ENCODE peak calls at places on chromosome 9, in four cellular contexts. One of them, this sample, is unnamed.

GRCh38 chr9:87614402-87614801 is 111.5 kb upstream of the CTSL start:
- DNase-seq in GM12878: no peak
- DNase-seq in HepG2: no peak
- DNase-seq in K562: no peak
- DNase-seq in this sample: no peak

GRCh38 chr9:128887914-128888350 is 6.0 kb downstream of the LRRC8A start:
- DNase-seq in HepG2: no peak
- DNase-seq in GM12878: no peak
- DNase-seq in K562: no peak
- DNase-seq in this sample: peak

GRCh38 chr9:131349522-131349880 is 44.4 kb upstream of the PRRC2B start:
- DNase-seq in GM12878: no peak
- DNase-seq in K562: no peak
- DNase-seq in HepG2: no peak
- DNase-seq in this sample: no peak

GRCh38 chr9:21965401-21965951 is 28.7 kb downstream of the CDKN2A start:
- DNase-seq in K562: no peak
- DNase-seq in GM12878: no peak
- DNase-seq in HepG2: peak
- DNase-seq in this sample: peak

GRCh38 chr9:129626079-129626943 is at the start of gene NTMT1:
- DNase-seq in K562: peak
- DNase-seq in GM12878: peak
- DNase-seq in HepG2: peak
- DNase-seq in this sample: peak

GRCh38 chr9:97109194-97109811 is 70.4 kb upstream of the CTSV start:
- DNase-seq in HepG2: peak
- DNase-seq in GM12878: peak
- DNase-seq in K562: peak
- DNase-seq in this sample: peak

GRCh38 chr9:105154723-105155191 is 89.7 kb upstream of the SLC44A1 start:
- DNase-seq in HepG2: no peak
- DNase-seq in GM12878: no peak
- DNase-seq in K562: no peak
- DNase-seq in this sample: no peak

GRCh38 chr9:120710110-120710981 is 3.9 kb downstream of the MEGF9 start:
- DNase-seq in K562: no peak
- DNase-seq in HepG2: peak
- DNase-seq in GM12878: no peak
- DNase-seq in this sample: no peak

GRCh38 chr9:121029469-121029868 is 20.6 kb downstream of the C5 start:
- DNase-seq in GM12878: no peak
- DNase-seq in HepG2: peak
- DNase-seq in K562: no peak
- DNase-seq in this sample: no peak

GRCh38 chr9:116951588-116952433 is 264.7 kb downstream of the TRIM32 start:
- DNase-seq in GM12878: peak
- DNase-seq in HepG2: no peak
- DNase-seq in K562: no peak
- DNase-seq in this sample: no peak

GRCh38 chr9:134341306-134341705 is 15.1 kb downstream of the RXRA start:
- DNase-seq in K562: no peak
- DNase-seq in GM12878: no peak
- DNase-seq in HepG2: no peak
- DNase-seq in this sample: no peak
- TF ChIP-seq CREM in K562: no peak
- TF ChIP-seq CREM in GM12878: no peak
- TF ChIP-seq CREM in HepG2: no peak
- TF ChIP-seq CREM in this sample: no peak

GRCh38 chr9:20732118-20732517 is 48.1 kb downstream of the FOCAD start:
- DNase-seq in K562: no peak
- DNase-seq in GM12878: no peak
- DNase-seq in HepG2: no peak
- DNase-seq in this sample: no peak

GRCh38 chr9:20725675-20726074 is 41.6 kb downstream of the FOCAD start:
- DNase-seq in GM12878: no peak
- DNase-seq in K562: no peak
- DNase-seq in HepG2: no peak
- DNase-seq in this sample: no peak

GRCh38 chr9:20726144-20726543 is 42.1 kb downstream of the FOCAD start:
- DNase-seq in HepG2: no peak
- DNase-seq in K562: no peak
- DNase-seq in GM12878: no peak
- DNase-seq in this sample: no peak

GRCh38 chr9:20729545-20729944 is 45.5 kb downstream of the FOCAD start:
- DNase-seq in K562: no peak
- DNase-seq in GM12878: no peak
- DNase-seq in HepG2: no peak
- DNase-seq in this sample: no peak

GRCh38 chr9:20728493-20729220 is 44.6 kb downstream of the FOCAD start:
- DNase-seq in GM12878: no peak
- DNase-seq in K562: no peak
- DNase-seq in HepG2: no peak
- DNase-seq in this sample: no peak
- TF ChIP-seq NR2C2 in GM12878: no peak
- TF ChIP-seq NR2C2 in K562: no peak
- TF ChIP-seq NR2C2 in HepG2: no peak
- TF ChIP-seq NR2C2 in this sample: no peak

DNA sequence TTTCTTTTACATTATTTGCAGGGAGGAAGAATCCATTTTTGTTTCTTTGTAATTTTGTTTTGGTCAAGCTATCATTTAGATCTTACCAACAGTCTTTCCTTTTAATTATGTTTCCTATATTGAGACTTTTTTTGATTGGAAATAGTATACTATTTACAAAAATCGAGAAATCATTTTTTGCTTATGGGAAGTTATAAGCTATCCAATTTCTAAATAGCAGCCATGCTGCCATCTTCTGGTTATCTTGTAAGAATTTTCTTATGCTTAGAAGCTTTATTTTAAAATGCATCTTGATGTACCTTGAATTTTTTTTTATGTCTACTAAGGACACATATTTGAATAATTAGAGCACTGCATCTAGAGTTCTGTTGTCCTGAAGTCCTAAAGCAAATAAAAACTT is 821.2 kb downstream of the PTPRD start:
- DNase-seq in K562: no peak
- DNase-seq in HepG2: no peak
- DNase-seq in GM12878: no peak
- DNase-seq in this sample: no peak
- TF ChIP-seq CREM in K562: no peak
- TF ChIP-seq CREM in HepG2: no peak
- TF ChIP-seq CREM in GM12878: no peak
- TF ChIP-seq CREM in this sample: no peak

DNA sequence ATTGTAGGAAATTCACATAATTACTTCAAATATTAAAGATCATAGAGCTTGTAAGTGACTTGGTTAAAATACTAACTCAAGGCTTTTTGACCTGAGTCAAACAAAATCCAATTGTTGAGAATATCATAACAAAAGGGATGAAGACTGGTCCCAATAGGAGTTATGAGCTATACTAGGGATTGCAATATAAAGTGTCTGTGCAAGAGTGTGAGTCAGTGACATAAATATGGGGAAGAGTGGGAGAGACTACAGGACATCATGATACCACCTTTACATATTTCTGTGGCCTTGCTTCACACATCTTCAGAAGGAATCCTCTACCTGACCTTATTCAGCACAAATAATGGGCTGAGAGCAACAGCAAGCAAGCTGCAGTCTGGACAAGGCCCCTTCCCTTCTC is 180.9 kb upstream of the SLC24A2 start:
- DNase-seq in GM12878: no peak
- DNase-seq in HepG2: no peak
- DNase-seq in K562: no peak
- DNase-seq in this sample: no peak
- TF ChIP-seq NR2C2 in GM12878: no peak
- TF ChIP-seq NR2C2 in HepG2: no peak
- TF ChIP-seq NR2C2 in K562: no peak
- TF ChIP-seq NR2C2 in this sample: no peak

GRCh38 chr9:136438909-136439549 is 616 bp downstream of the INPP5E start:
- DNase-seq in K562: peak
- DNase-seq in GM12878: no peak
- DNase-seq in HepG2: no peak
- DNase-seq in this sample: peak

GRCh38 chr9:136438548-136438908 is 1.1 kb downstream of the INPP5E start:
- DNase-seq in HepG2: no peak
- DNase-seq in K562: no peak
- DNase-seq in GM12878: no peak
- DNase-seq in this sample: peak

GRCh38 chr9:136441191-136441680 is 1.6 kb upstream of the INPP5E start:
- DNase-seq in GM12878: no peak
- DNase-seq in HepG2: no peak
- DNase-seq in K562: no peak
- DNase-seq in this sample: no peak

GRCh38 chr9:136437839-136438547 is 1.7 kb downstream of the INPP5E start:
- DNase-seq in GM12878: no peak
- DNase-seq in K562: no peak
- DNase-seq in HepG2: no peak
- DNase-seq in this sample: no peak

DNA sequence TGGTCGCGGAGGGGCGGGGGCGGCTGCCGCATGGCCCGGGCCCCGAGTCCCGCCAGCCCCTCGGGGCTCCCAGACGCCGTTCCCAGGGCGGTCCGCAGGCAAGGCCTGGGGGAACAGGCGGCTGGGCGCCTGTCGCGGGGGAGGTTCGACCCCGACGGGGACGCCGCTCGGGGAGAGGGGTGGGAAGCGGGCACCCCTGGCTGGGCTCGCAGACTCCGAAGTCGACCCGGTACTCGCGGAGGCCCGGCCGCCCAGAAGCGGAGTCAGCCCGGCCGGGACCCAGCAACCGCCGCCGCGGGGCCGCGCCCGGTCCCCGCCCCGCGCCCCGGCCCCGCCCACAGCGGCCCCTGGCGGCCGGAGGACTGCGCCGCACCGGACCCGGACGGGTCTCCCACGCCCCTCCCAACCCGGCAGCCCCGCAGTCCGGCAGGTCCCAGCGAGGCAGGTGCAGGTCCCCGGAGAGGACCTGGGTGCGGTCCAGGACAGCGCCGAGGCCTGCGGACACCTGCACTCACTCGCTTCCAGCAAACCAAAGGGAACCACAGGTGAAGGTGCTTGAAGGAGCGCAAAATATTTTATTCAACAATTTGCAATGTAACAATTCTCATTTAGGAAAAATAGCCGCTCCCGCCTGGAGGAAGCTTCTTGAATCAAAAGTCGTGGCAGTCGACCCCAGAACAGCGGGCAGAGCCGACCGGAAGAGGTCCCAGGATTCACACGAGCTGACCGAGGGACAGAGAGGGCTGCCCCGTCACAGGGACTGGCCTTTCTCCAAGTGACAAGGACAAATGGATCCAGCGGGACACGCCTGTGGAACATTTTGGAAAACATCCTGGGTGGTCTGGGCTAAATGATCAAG is at the start of gene INPP5E:
- DNase-seq in GM12878: no peak
- DNase-seq in HepG2: peak
- DNase-seq in K562: peak
- DNase-seq in this sample: peak
- TF ChIP-seq CREM in GM12878: no peak
- TF ChIP-seq CREM in HepG2: no peak
- TF ChIP-seq CREM in K562: peak
- TF ChIP-seq CREM in this sample: no peak

DNA sequence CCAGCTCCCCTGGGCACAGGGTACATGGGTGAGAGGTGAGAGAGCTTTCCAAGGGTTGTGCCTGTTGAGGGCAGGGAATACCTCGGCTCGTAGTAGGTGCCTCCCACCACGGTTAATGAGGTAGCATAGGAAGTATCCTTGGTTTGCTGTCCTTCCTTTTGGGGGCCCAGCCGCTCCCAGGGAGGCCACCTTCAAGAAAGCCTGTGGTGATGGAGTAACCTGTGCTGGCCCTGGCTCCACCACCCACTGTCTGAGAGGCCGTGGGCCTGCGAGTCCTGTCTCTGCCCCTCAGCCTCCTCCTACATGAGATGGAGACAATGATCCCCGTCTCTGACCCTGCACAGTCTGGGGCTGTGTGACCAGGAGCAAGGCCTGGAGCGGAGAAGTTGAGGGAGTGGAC is 40.8 kb downstream of the COL27A1 start:
- DNase-seq in GM12878: no peak
- DNase-seq in HepG2: no peak
- DNase-seq in K562: no peak
- DNase-seq in this sample: no peak
- TF ChIP-seq NR2C2 in GM12878: no peak
- TF ChIP-seq NR2C2 in HepG2: no peak
- TF ChIP-seq NR2C2 in K562: no peak
- TF ChIP-seq NR2C2 in this sample: no peak

GRCh38 chr9:593809-594208 is 247.7 kb upstream of the DMRT1 start:
- DNase-seq in GM12878: no peak
- DNase-seq in K562: no peak
- DNase-seq in HepG2: no peak
- DNase-seq in this sample: no peak
- TF ChIP-seq CREM in GM12878: no peak
- TF ChIP-seq CREM in K562: no peak
- TF ChIP-seq CREM in HepG2: no peak
- TF ChIP-seq CREM in this sample: no peak

This sample was measured in WTC11.